ENCODE peak calls at places on chromosomes 2 and 18, in four cellular contexts. T is AG04450, L is heart right ventricle, D is head of caudate nucleus. P is an unnamed sample.

GRCh38 chr18:9419956-9420631 is 55.2 kb upstream of the RALBP1 start:
- DNase-seq in D (no peak), L (no peak), T (no peak), P (no peak)

GRCh38 chr2:236526459-236527197 is 43.0 kb upstream of the ACKR3 start:
- DNase-seq in L (no peak), T (no peak), D (no peak), P (no peak)

GRCh38 chr18:23916338-23916737 is 98.2 kb upstream of the TTC39C start:
- DNase-seq in D (no peak), L (no peak), T (no peak), P (no peak)

GRCh38 chr2:238255146-238255545 is 15.3 kb upstream of the HES6 start:
- DNase-seq in T (no peak), L (peak; percentile 3), D (no peak), P (peak; percentile 12)

GRCh38 chr18:50286391-50287027 is 983 bp downstream of the CXXC1 start:
- DNase-seq in T (no peak), D (no peak), L (peak; percentile 36), P (no peak)

GRCh38 chr2:172452845-172453244 is 25.5 kb downstream of the ITGA6 start:
- DNase-seq in D (no peak), T (no peak), L (no peak), P (no peak)

GRCh38 chr2:236583621-236584203 is 14.1 kb downstream of the ACKR3 start:
- DNase-seq in D (no peak), T (no peak), L (no peak), P (no peak)

GRCh38 chr18:71028285-71028762 is 739.5 kb downstream of the SOCS6 start:
- DNase-seq in D (no peak), L (no peak), T (no peak), P (no peak)

GRCh38 chr2:136006658-136007057 is 21.2 kb upstream of the DARS1 start:
- DNase-seq in D (no peak), T (no peak), L (no peak), P (no peak)

GRCh38 chr2:180761224-180761623 is 219.2 kb upstream of the UBE2E3 start:
- DNase-seq in D (no peak), T (no peak), L (no peak), P (no peak)